ENCODE peak calls at places on chromosomes 7 and 10, in six cellular contexts. F, Z, B, M, H and N are unnamed samples.

GRCh38 chr10:5654218-5654755 is 12.1 kb downstream of the ASB13 start:
- DNase-seq in F (no peak), B (no peak), Z (no peak), M (no peak), H (no peak), N (no peak)

GRCh38 chr10:86591436-86591835 is 62.9 kb upstream of the OPN4 start:
- DNase-seq in H (no peak), B (no peak), F (no peak), M (no peak), Z (no peak), N (no peak)

GRCh38 chr7:157404845-157405481 is 68.2 kb downstream of the DNAJB6 start:
- DNase-seq in Z (no peak), B (peak; percentile 82), H (peak; percentile 96), M (no peak), F (no peak), N (peak; percentile 86)

GRCh38 chr7:158821173-158822021 is 7.9 kb downstream of the ESYT2 start:
- DNase-seq in F (no peak), H (no peak), B (no peak), Z (no peak), M (no peak), N (no peak)

GRCh38 chr7:15158141-15158810 is 255.7 kb upstream of the DGKB start:
- DNase-seq in Z (no peak), F (no peak), B (no peak), M (no peak), H (no peak), N (no peak)

GRCh38 chr7:101104799-101105198 is 19.5 kb downstream of the TRIM56 start:
- DNase-seq in F (no peak), H (no peak), B (no peak), M (no peak), Z (no peak), N (no peak)

GRCh38 chr10:64313967-64314366 is 792.8 kb downstream of the REEP3 start:
- DNase-seq in F (no peak), Z (no peak), H (no peak), B (no peak), M (no peak), N (no peak)

GRCh38 chr7:158075633-158076001 is 512.0 kb downstream of the PTPRN2 start:
- DNase-seq in M (no peak), Z (no peak), F (no peak), H (no peak), B (peak; percentile 38), N (peak; percentile 42)

GRCh38 chr7:158237672-158238335 is 349.8 kb downstream of the PTPRN2 start:
- DNase-seq in M (no peak), F (no peak), Z (no peak), B (no peak), H (no peak), N (no peak)

GRCh38 chr7:2670720-2671391 is 17.1 kb upstream of the AMZ1 start:
- DNase-seq in F (peak; percentile 87), Z (peak; percentile 83), H (peak; percentile 60), M (peak; percentile 68), B (peak; percentile 96), N (peak; percentile 67)

GRCh38 chr10:123870260-123870659 is 21.3 kb downstream of the CPXM2 start:
- DNase-seq in M (no peak), F (no peak), Z (no peak), B (no peak), H (no peak), N (no peak)

GRCh38 chr7:74320645-74321178 is 31.5 kb downstream of the CLIP2 start:
- DNase-seq in H (no peak), M (no peak), Z (no peak), F (no peak), B (peak; percentile 45), N (no peak)

GRCh38 chr10:22329150-22329549 is 8.3 kb downstream of the BMI1 start:
- DNase-seq in F (no peak), H (no peak), Z (no peak), B (no peak), M (no peak), N (no peak)

GRCh38 chr10:121158988-121159579 is 307.9 kb downstream of the WDR11 start:
- DNase-seq in H (no peak), F (no peak), M (no peak), B (no peak), Z (no peak), N (no peak)

GRCh38 chr7:44249639-44250234 is 49.0 kb downstream of the YKT6 start:
- DNase-seq in Z (no peak), B (no peak), M (no peak), H (no peak), F (no peak), N (no peak)

GRCh38 chr7:129774871-129775694 is 163.6 kb downstream of the NRF1 start:
- DNase-seq in M (no peak), H (no peak), F (no peak), B (peak; percentile 37), Z (no peak), N (no peak)

GRCh38 chr10:27328946-27329345 is 88.3 kb upstream of the ACBD5 start:
- DNase-seq in F (no peak), B (no peak), M (no peak), H (no peak), Z (no peak), N (no peak)

GRCh38 chr10:11789956-11790355 is 33.2 kb upstream of the PROSER2 start:
- DNase-seq in Z (no peak), B (no peak), M (no peak), H (no peak), F (no peak), N (no peak)

GRCh38 chr10:116490028-116490662 is 55.6 kb upstream of the PNLIP start:
- DNase-seq in F (no peak), H (no peak), B (peak; percentile 47), Z (no peak), M (no peak), N (no peak)

GRCh38 chr7:157011333-157012112 is 1.1 kb upstream of the MNX1 start:
- DNase-seq in M (no peak), B (peak; percentile 52), Z (no peak), H (no peak), F (no peak), N (no peak)

GRCh38 chr10:4865945-4866661 is 40.1 kb downstream of the AKR1E2 start:
- DNase-seq in F (no peak), M (no peak), H (no peak), B (no peak), Z (no peak), N (no peak)

GRCh38 chr10:73647875-73648228 is 6.6 kb upstream of the MYOZ1 start:
- DNase-seq in F (no peak), Z (no peak), B (no peak), H (no peak), M (no peak), N (no peak)

GRCh38 chr7:51340936-51341335 is 24.3 kb upstream of the COBL start:
- DNase-seq in M (no peak), H (no peak), Z (no peak), F (no peak), B (no peak), N (no peak)

GRCh38 chr7:16926283-16926682 is 44.5 kb upstream of the AGR3 start:
- DNase-seq in F (no peak), Z (no peak), M (peak; percentile 25), H (peak; percentile 33), B (no peak), N (no peak)

GRCh38 chr7:5630670-5631069 is 150.8 kb downstream of the RNF216 start:
- DNase-seq in M (no peak), H (no peak), F (peak; percentile 29), B (no peak), Z (no peak), N (no peak)

GRCh38 chr7:132879579-132879978 is 202.3 kb downstream of the CHCHD3 start:
- DNase-seq in F (no peak), H (no peak), M (no peak), B (no peak), Z (no peak), N (no peak)

GRCh38 chr7:8442814-8443304 is 9.4 kb downstream of the NXPH1 start:
- DNase-seq in B (no peak), M (peak; percentile 46), F (no peak), Z (peak; percentile 73), H (peak; percentile 65), N (peak; percentile 42)

GRCh38 chr7:92609921-92610518 is 19.8 kb upstream of the FAM133B start:
- DNase-seq in F (no peak), H (no peak), B (peak; percentile 43), M (no peak), Z (no peak), N (no peak)

GRCh38 chr7:131625817-131626372 is 69.5 kb upstream of the PODXL start:
- DNase-seq in H (peak; percentile 39), Z (no peak), F (peak; percentile 78), M (peak; percentile 64), B (peak; percentile 56), N (peak; percentile 77)

DNA sequence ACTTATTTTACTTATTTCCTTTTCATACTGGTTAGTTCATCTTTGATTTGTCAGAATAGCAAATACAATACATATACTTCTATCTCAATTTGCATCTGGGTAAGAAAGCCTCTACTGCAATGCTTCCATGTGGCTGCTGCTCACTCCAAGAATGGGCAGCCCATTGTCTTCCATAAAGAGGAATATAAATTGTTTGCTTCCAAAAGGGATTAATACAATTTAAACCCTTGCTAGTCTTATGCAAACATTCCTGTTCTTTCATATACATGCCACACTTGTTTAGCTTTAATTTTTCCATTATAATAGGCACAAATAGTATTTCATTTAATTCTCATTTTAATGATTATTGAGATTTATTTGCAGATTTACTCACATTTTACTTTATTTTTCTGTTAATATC is 555.4 kb upstream of the POM121L12 start:
- DNase-seq in H (no peak), F (no peak), M (no peak), Z (no peak), B (no peak), N (no peak)
- H3K27ac ChIP-seq in H (no peak overlapping the region), F (no peak overlapping the region), M (no peak overlapping the region), Z (no peak overlapping the region), B (no peak overlapping the region), N (no peak overlapping the region)

GRCh38 chr10:99236627-99237309 is 1.1 kb upstream of the HPSE2 start:
- DNase-seq in B (no peak), M (no peak), Z (no peak), H (no peak), F (no peak), N (no peak)
- H3K27me3 ChIP-seq in B (peaks cover 55% of the 10 kb centered on the region), M (peaks cover 100% of the 10 kb centered on the region), Z (peaks cover 74% of the 10 kb centered on the region), H (peaks cover 63% of the 10 kb centered on the region), F (peaks cover 52% of the 10 kb centered on the region), N (peaks cover 66% of the 10 kb centered on the region)

GRCh38 chr10:125030567-125031197 is 88.8 kb downstream of the ZRANB1 start:
- DNase-seq in Z (no peak), F (no peak), H (peak; percentile 67), M (no peak), B (no peak), N (no peak)
- H3K27ac ChIP-seq in Z (no peak overlapping the region), F (no peak overlapping the region), H (peak overlapping the region; percentile 6), M (no peak overlapping the region), B (no peak overlapping the region), N (peak overlapping the region; percentile 26)

DNA sequence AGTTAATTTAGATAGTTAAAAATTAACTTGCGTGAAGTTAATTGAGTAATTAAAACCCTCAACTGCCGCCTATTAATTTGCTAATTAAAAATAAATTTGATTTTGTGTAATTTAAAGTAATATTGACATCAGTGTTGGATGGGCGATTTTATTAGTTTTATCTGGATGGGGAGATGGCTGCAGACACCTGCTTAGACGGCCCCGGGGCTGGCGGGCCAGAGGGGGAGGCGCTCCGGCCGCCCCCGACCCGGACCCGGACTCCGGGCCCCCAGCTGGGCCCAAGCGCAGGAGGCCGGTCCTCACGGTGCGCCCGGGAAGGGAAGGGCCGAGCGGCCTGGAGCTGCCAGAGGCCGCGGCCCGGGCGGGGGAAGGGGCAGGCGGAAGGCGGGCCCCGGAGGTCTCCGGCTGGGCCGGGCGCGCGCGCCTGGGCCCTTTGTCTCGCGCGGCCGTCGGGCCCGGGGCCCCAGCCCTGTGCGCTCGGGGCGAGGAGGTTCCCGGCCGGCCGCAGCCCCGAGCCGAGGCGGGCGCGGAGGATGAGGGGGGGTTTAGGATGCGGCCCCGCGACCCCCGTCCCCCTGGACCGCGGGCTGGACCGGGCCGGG is 3.2 kb upstream of the UNCX start:
- DNase-seq in M (no peak), F (peak; percentile 40), B (peak; percentile 75), H (no peak), Z (no peak), N (no peak)
- H3K27me3 ChIP-seq in M (peaks cover 100% of the 10 kb centered on the region), F (peaks cover 86% of the 10 kb centered on the region), B (peaks cover 88% of the 10 kb centered on the region), H (peaks cover 94% of the 10 kb centered on the region), Z (peaks cover 97% of the 10 kb centered on the region), N (peaks cover 83% of the 10 kb centered on the region)